ENCODE peak calls at places on chromosome 6, in nine cellular contexts. One of them, this sample, is unnamed. For H3K9me3, the result is how much of the 10 kb centered on the place peaks cover.

GRCh38 chr6:142934599-142934998 is 10.4 kb downstream of the HIVEP2 start:
- DNase-seq in uterus: no peak
- DNase-seq in tibial artery: no peak
- DNase-seq in OCI-LY7: peak
- DNase-seq in right cardiac atrium: no peak
- DNase-seq in small intestine: no peak
- DNase-seq in neural progenitor cell: no peak
- DNase-seq in kidney: no peak
- DNase-seq in PC-3: no peak
- DNase-seq in this sample: no peak

GRCh38 chr6:55694148-55694547 is 115.2 kb upstream of the HMGCLL1 start:
- DNase-seq in uterus: no peak
- DNase-seq in tibial artery: no peak
- DNase-seq in OCI-LY7: no peak
- DNase-seq in right cardiac atrium: no peak
- DNase-seq in small intestine: no peak
- DNase-seq in neural progenitor cell: peak
- DNase-seq in kidney: no peak
- DNase-seq in PC-3: peak
- DNase-seq in this sample: peak

GRCh38 chr6:84860493-84860892 is 96.1 kb upstream of the TBX18 start:
- DNase-seq in uterus: no peak
- DNase-seq in tibial artery: no peak
- DNase-seq in OCI-LY7: no peak
- DNase-seq in right cardiac atrium: no peak
- DNase-seq in small intestine: no peak
- DNase-seq in neural progenitor cell: no peak
- DNase-seq in kidney: no peak
- DNase-seq in PC-3: no peak
- DNase-seq in this sample: no peak

GRCh38 chr6:81634155-81634880 is 118.2 kb downstream of the TENT5A start:
- DNase-seq in uterus: no peak
- DNase-seq in tibial artery: no peak
- DNase-seq in OCI-LY7: no peak
- DNase-seq in right cardiac atrium: no peak
- DNase-seq in small intestine: no peak
- DNase-seq in neural progenitor cell: no peak
- DNase-seq in kidney: no peak
- DNase-seq in PC-3: no peak
- DNase-seq in this sample: no peak

GRCh38 chr6:111589366-111589765 is 16.3 kb downstream of the TRAF3IP2 start:
- DNase-seq in uterus: peak
- DNase-seq in tibial artery: peak
- DNase-seq in OCI-LY7: no peak
- DNase-seq in right cardiac atrium: peak
- DNase-seq in small intestine: peak
- DNase-seq in neural progenitor cell: no peak
- DNase-seq in kidney: no peak
- DNase-seq in PC-3: peak
- DNase-seq in this sample: no peak

GRCh38 chr6:17945111-17945510 is 42.3 kb downstream of the KIF13A start:
- DNase-seq in uterus: no peak
- DNase-seq in tibial artery: no peak
- DNase-seq in OCI-LY7: no peak
- DNase-seq in right cardiac atrium: no peak
- DNase-seq in small intestine: no peak
- DNase-seq in neural progenitor cell: no peak
- DNase-seq in kidney: no peak
- DNase-seq in PC-3: peak
- DNase-seq in this sample: no peak

GRCh38 chr6:34890526-34890910 is 1.5 kb downstream of the ANKS1A start:
- DNase-seq in uterus: no peak
- DNase-seq in tibial artery: no peak
- DNase-seq in OCI-LY7: no peak
- DNase-seq in right cardiac atrium: no peak
- DNase-seq in small intestine: no peak
- DNase-seq in neural progenitor cell: no peak
- DNase-seq in kidney: no peak
- DNase-seq in PC-3: no peak
- DNase-seq in this sample: no peak

GRCh38 chr6:51273228-51273961 is 454.7 kb downstream of the TFAP2B start:
- DNase-seq in uterus: no peak
- DNase-seq in tibial artery: no peak
- DNase-seq in OCI-LY7: no peak
- DNase-seq in right cardiac atrium: no peak
- DNase-seq in small intestine: no peak
- DNase-seq in neural progenitor cell: peak
- DNase-seq in kidney: no peak
- DNase-seq in PC-3: no peak
- DNase-seq in this sample: no peak

GRCh38 chr6:147205690-147206600 is 1.7 kb downstream of the STXBP5 start:
- DNase-seq in uterus: no peak
- DNase-seq in tibial artery: no peak
- DNase-seq in OCI-LY7: no peak
- DNase-seq in right cardiac atrium: no peak
- DNase-seq in small intestine: peak
- DNase-seq in neural progenitor cell: peak
- DNase-seq in kidney: no peak
- DNase-seq in PC-3: no peak
- DNase-seq in this sample: no peak

GRCh38 chr6:143562143-143562542 is 50.6 kb upstream of the FUCA2 start:
- DNase-seq in uterus: no peak
- DNase-seq in tibial artery: no peak
- DNase-seq in OCI-LY7: no peak
- DNase-seq in right cardiac atrium: no peak
- DNase-seq in small intestine: no peak
- DNase-seq in neural progenitor cell: no peak
- DNase-seq in kidney: no peak
- DNase-seq in PC-3: no peak
- DNase-seq in this sample: no peak

GRCh38 chr6:43742285-43742684 is 27.7 kb upstream of the VEGFA start:
- DNase-seq in uterus: no peak
- DNase-seq in tibial artery: no peak
- DNase-seq in OCI-LY7: no peak
- DNase-seq in right cardiac atrium: no peak
- DNase-seq in small intestine: no peak
- DNase-seq in neural progenitor cell: no peak
- DNase-seq in kidney: no peak
- DNase-seq in PC-3: no peak
- DNase-seq in this sample: no peak

GRCh38 chr6:106300944-106301343 is 24.6 kb downstream of the ATG5 start:
- DNase-seq in uterus: no peak
- DNase-seq in tibial artery: no peak
- DNase-seq in OCI-LY7: peak
- DNase-seq in right cardiac atrium: no peak
- DNase-seq in small intestine: peak
- DNase-seq in neural progenitor cell: peak
- DNase-seq in kidney: no peak
- DNase-seq in PC-3: peak
- DNase-seq in this sample: no peak

GRCh38 chr6:84469144-84469543 is 241.7 kb upstream of the CEP162 start:
- DNase-seq in uterus: no peak
- DNase-seq in tibial artery: no peak
- DNase-seq in OCI-LY7: no peak
- DNase-seq in right cardiac atrium: no peak
- DNase-seq in small intestine: no peak
- DNase-seq in neural progenitor cell: no peak
- DNase-seq in kidney: no peak
- DNase-seq in PC-3: no peak
- DNase-seq in this sample: no peak

GRCh38 chr6:7401103-7401502 is 11.5 kb downstream of the RIOK1 start:
- DNase-seq in uterus: no peak
- DNase-seq in tibial artery: no peak
- DNase-seq in OCI-LY7: no peak
- DNase-seq in right cardiac atrium: no peak
- DNase-seq in small intestine: no peak
- DNase-seq in neural progenitor cell: no peak
- DNase-seq in kidney: no peak
- DNase-seq in PC-3: peak
- DNase-seq in this sample: no peak

GRCh38 chr6:156777866-156778614 is 862 bp downstream of the ARID1B start:
- DNase-seq in uterus: peak
- DNase-seq in tibial artery: peak
- DNase-seq in OCI-LY7: peak
- DNase-seq in right cardiac atrium: peak
- DNase-seq in small intestine: peak
- DNase-seq in neural progenitor cell: peak
- DNase-seq in kidney: peak
- DNase-seq in PC-3: peak
- DNase-seq in this sample: peak

DNA sequence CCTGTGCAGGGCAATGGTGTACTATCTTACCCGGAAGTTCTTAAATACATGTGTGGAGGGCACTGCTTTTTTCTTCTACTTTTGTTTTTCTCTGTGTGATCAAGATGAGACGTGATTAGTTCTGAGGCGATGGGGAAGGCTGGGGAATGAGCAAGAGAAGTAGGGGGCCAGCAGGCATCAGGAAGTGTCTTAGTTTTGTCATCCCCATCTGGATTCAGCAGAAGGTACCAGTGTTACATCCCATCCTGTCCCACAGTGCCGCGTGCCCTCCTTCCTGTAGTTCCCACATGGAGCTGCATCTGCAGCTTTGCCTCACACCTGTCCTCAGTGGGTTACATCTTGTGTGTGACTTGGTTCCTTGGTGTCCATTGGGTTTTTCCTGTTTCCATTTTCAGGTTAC is 86.9 kb downstream of the FNDC1 start:
- DNase-seq in uterus: no peak
- DNase-seq in tibial artery: no peak
- DNase-seq in OCI-LY7: no peak
- DNase-seq in right cardiac atrium: no peak
- DNase-seq in small intestine: no peak
- DNase-seq in neural progenitor cell: no peak
- DNase-seq in kidney: no peak
- DNase-seq in PC-3: no peak
- DNase-seq in this sample: no peak
- H3K9me3 ChIP-seq in uterus: under half
- H3K9me3 ChIP-seq in tibial artery: under half
- H3K9me3 ChIP-seq in OCI-LY7: under half
- H3K9me3 ChIP-seq in right cardiac atrium: under half
- H3K9me3 ChIP-seq in small intestine: under half
- H3K9me3 ChIP-seq in neural progenitor cell: under half
- H3K9me3 ChIP-seq in kidney: under half
- H3K9me3 ChIP-seq in PC-3: under half
- H3K9me3 ChIP-seq in this sample: under half

GRCh38 chr6:168403370-168404005 is 37.5 kb upstream of the SMOC2 start:
- DNase-seq in uterus: no peak
- DNase-seq in tibial artery: peak
- DNase-seq in OCI-LY7: no peak
- DNase-seq in right cardiac atrium: no peak
- DNase-seq in small intestine: no peak
- DNase-seq in neural progenitor cell: no peak
- DNase-seq in kidney: no peak
- DNase-seq in PC-3: no peak
- DNase-seq in this sample: no peak
- H3K9me3 ChIP-seq in uterus: under half
- H3K9me3 ChIP-seq in tibial artery: under half
- H3K9me3 ChIP-seq in OCI-LY7: under half
- H3K9me3 ChIP-seq in right cardiac atrium: under half
- H3K9me3 ChIP-seq in small intestine: under half
- H3K9me3 ChIP-seq in neural progenitor cell: under half
- H3K9me3 ChIP-seq in kidney: under half
- H3K9me3 ChIP-seq in PC-3: under half
- H3K9me3 ChIP-seq in this sample: under half

GRCh38 chr6:165082631-165083030 is 226.8 kb downstream of the C6orf118 start:
- DNase-seq in uterus: no peak
- DNase-seq in tibial artery: no peak
- DNase-seq in OCI-LY7: no peak
- DNase-seq in right cardiac atrium: no peak
- DNase-seq in small intestine: no peak
- DNase-seq in neural progenitor cell: no peak
- DNase-seq in kidney: no peak
- DNase-seq in PC-3: no peak
- DNase-seq in this sample: no peak

GRCh38 chr6:165090206-165090605 is 219.2 kb downstream of the C6orf118 start:
- DNase-seq in uterus: no peak
- DNase-seq in tibial artery: no peak
- DNase-seq in OCI-LY7: no peak
- DNase-seq in right cardiac atrium: no peak
- DNase-seq in small intestine: no peak
- DNase-seq in neural progenitor cell: no peak
- DNase-seq in kidney: no peak
- DNase-seq in PC-3: no peak
- DNase-seq in this sample: no peak

GRCh38 chr6:165091121-165091785 is 218.2 kb downstream of the C6orf118 start:
- DNase-seq in uterus: no peak
- DNase-seq in tibial artery: no peak
- DNase-seq in OCI-LY7: no peak
- DNase-seq in right cardiac atrium: no peak
- DNase-seq in small intestine: no peak
- DNase-seq in neural progenitor cell: no peak
- DNase-seq in kidney: peak
- DNase-seq in PC-3: peak
- DNase-seq in this sample: no peak

GRCh38 chr6:165081944-165082532 is 227.4 kb downstream of the C6orf118 start:
- DNase-seq in uterus: no peak
- DNase-seq in tibial artery: no peak
- DNase-seq in OCI-LY7: no peak
- DNase-seq in right cardiac atrium: no peak
- DNase-seq in small intestine: no peak
- DNase-seq in neural progenitor cell: no peak
- DNase-seq in kidney: no peak
- DNase-seq in PC-3: no peak
- DNase-seq in this sample: no peak

DNA sequence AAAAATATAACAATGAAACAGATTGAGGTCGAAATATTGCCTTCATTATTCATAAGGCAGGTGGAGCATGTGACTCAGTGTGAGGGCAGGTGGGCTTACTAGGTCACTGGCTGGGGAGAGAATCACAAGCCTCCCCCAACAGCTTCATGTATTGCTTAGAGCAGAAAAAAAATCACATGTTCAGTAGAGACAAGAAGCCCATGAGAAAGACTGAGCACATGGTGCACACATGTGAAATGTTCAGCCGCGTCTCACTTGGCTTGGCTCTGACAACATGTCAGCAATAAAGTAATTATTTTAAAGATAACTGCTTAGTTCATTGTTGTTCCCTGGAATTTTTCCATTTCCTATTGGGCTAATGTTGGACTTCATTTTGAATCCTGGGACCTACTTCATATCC is 222.7 kb downstream of the C6orf118 start:
- DNase-seq in uterus: no peak
- DNase-seq in tibial artery: no peak
- DNase-seq in OCI-LY7: no peak
- DNase-seq in right cardiac atrium: no peak
- DNase-seq in small intestine: no peak
- DNase-seq in neural progenitor cell: no peak
- DNase-seq in kidney: no peak
- DNase-seq in PC-3: no peak
- DNase-seq in this sample: no peak
- H3K9me3 ChIP-seq in uterus: under half
- H3K9me3 ChIP-seq in tibial artery: under half
- H3K9me3 ChIP-seq in OCI-LY7: under half
- H3K9me3 ChIP-seq in right cardiac atrium: under half
- H3K9me3 ChIP-seq in small intestine: under half
- H3K9me3 ChIP-seq in neural progenitor cell: under half
- H3K9me3 ChIP-seq in kidney: under half
- H3K9me3 ChIP-seq in PC-3: under half
- H3K9me3 ChIP-seq in this sample: under half

DNA sequence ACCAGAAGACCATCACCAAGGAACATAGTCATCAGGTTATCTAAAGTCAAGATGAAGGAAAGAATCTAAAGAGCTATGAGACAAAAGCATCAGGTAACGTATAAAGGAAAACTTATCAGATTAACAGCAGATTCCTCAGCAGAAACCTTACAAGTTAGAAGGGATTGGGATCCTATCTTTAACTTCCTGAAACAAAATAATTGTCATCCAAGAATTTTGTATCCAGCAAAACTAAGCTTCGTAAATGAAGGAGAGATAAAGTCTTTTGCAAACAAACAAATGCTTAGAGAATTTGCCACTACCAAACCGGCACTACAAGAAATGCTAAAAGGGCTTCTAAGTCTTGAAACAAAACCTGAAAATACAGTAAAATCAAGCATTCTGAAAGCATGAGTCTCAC is 71.0 kb downstream of the HECA start:
- DNase-seq in uterus: no peak
- DNase-seq in tibial artery: no peak
- DNase-seq in OCI-LY7: no peak
- DNase-seq in right cardiac atrium: no peak
- DNase-seq in small intestine: no peak
- DNase-seq in neural progenitor cell: no peak
- DNase-seq in kidney: no peak
- DNase-seq in PC-3: no peak
- DNase-seq in this sample: no peak
- H3K9me3 ChIP-seq in uterus: under half
- H3K9me3 ChIP-seq in tibial artery: under half
- H3K9me3 ChIP-seq in OCI-LY7: under half
- H3K9me3 ChIP-seq in right cardiac atrium: under half
- H3K9me3 ChIP-seq in small intestine: under half
- H3K9me3 ChIP-seq in neural progenitor cell: under half
- H3K9me3 ChIP-seq in kidney: under half
- H3K9me3 ChIP-seq in PC-3: under half
- H3K9me3 ChIP-seq in this sample: under half

This sample was measured in heart right ventricle.